ENCODE peak calls at places on chromosomes 1 and 21, in five cellular contexts. S is uterus; B is RWPE1; M is CD4-positive, alpha-beta T cell; O is fibroblast of the aortic adventitia. C is an unnamed sample.

GRCh38 chr1:186950547-186950946 is 121.8 kb downstream of the PLA2G4A start:
- DNase-seq in B (peak), M (no peak), O (peak), S (no peak), C (no peak)

GRCh38 chr1:89754518-89754917 is 66.3 kb upstream of the LRRC8D start:
- DNase-seq in B (no peak), O (peak), S (no peak), M (no peak), C (no peak)

GRCh38 chr1:152777510-152778137 is 2.7 kb downstream of the LCE1F start:
- DNase-seq in B (no peak), O (no peak), M (no peak), S (no peak), C (no peak)

GRCh38 chr1:92446990-92447681 is 39.6 kb downstream of the GFI1 start:
- DNase-seq in S (no peak), B (peak), O (peak), M (no peak), C (no peak)

GRCh38 chr21:46079357-46080170 is 18.3 kb upstream of the COL6A2 start:
- DNase-seq in O (peak), B (no peak), S (peak), M (no peak), C (peak)

GRCh38 chr1:235637756-235638155 is 11.8 kb downstream of the GNG4 start:
- DNase-seq in O (no peak), S (no peak), B (no peak), M (no peak), C (no peak)

GRCh38 chr1:5864256-5864655 is 128.0 kb downstream of the NPHP4 start:
- DNase-seq in O (no peak), M (no peak), S (no peak), B (no peak), C (no peak)

GRCh38 chr1:87718241-87718950 is 389.7 kb downstream of the LMO4 start:
- DNase-seq in S (no peak), O (no peak), M (no peak), B (no peak), C (no peak)

DNA sequence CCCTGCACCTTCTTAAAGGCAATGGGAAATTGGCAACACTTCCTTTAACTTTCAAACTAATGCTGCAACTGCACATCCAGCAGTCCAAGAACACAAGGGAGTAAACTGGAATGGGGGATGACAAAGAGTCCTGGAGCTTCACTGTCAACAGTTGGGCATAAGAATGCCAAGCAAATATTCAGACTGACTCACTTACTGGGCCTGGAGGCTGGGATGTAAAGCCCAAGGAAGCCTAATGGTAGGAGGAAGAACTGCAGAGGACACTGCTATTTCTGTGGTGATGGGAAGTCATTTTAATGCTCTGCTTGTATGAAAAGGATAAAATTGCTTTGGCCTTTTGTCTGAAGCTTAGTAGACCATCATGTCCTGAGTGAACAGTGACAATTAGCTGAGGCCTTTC is 15.7 kb upstream of the DMRTA2 start:
- DNase-seq in B (no peak), O (no peak), M (no peak), S (no peak), C (no peak)
- TF ChIP-seq CTCF in B (no peak), O (no peak), M (no peak), S (no peak), C (no peak)

DNA sequence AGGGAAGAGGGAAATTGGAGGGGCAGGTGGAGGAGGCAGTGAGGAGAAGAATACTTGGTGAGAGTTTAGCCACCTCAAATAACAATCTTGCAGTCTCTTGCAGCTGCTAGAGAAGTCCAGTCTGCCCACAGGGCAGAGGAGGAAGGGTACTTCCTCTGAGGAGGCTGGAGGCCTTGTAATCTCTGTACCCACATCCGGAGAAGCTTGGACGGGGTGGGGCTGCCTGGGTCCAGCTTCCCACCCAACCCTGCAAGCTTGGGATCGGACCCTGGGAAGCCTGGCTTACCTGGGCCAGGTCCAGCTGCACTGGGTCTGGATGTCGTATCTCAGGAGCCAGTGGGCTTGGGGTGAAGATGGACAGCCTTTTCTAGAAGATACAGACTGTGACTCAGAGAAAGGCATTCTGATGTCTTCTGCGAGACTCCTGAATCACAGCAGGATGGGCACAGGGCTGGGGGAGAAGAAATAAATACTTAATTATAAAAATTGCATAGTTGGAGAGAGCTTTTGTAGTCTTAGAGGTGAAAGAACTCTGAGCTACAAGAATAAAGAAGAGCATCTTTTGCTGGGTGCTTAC is 111.8 kb upstream of the JUN start:
- DNase-seq in M (no peak), S (no peak), O (no peak), B (no peak), C (no peak)
- TF ChIP-seq CTCF in M (no peak), S (no peak), O (no peak), B (no peak), C (no peak)

GRCh38 chr1:224433671-224434446 is 738 bp downstream of the WDR26 start:
- DNase-seq in S (peak), B (no peak), M (peak), O (no peak), C (peak)

GRCh38 chr1:224435999-224436398 is 1.4 kb upstream of the WDR26 start:
- DNase-seq in B (no peak), O (no peak), S (no peak), M (no peak), C (no peak)

GRCh38 chr1:224435318-224435763 is 744 bp upstream of the WDR26 start:
- DNase-seq in O (peak), B (no peak), S (no peak), M (no peak), C (no peak)

GRCh38 chr1:224433041-224433670 is 1.4 kb downstream of the WDR26 start:
- DNase-seq in B (no peak), M (peak), O (peak), S (no peak), C (peak)

DNA sequence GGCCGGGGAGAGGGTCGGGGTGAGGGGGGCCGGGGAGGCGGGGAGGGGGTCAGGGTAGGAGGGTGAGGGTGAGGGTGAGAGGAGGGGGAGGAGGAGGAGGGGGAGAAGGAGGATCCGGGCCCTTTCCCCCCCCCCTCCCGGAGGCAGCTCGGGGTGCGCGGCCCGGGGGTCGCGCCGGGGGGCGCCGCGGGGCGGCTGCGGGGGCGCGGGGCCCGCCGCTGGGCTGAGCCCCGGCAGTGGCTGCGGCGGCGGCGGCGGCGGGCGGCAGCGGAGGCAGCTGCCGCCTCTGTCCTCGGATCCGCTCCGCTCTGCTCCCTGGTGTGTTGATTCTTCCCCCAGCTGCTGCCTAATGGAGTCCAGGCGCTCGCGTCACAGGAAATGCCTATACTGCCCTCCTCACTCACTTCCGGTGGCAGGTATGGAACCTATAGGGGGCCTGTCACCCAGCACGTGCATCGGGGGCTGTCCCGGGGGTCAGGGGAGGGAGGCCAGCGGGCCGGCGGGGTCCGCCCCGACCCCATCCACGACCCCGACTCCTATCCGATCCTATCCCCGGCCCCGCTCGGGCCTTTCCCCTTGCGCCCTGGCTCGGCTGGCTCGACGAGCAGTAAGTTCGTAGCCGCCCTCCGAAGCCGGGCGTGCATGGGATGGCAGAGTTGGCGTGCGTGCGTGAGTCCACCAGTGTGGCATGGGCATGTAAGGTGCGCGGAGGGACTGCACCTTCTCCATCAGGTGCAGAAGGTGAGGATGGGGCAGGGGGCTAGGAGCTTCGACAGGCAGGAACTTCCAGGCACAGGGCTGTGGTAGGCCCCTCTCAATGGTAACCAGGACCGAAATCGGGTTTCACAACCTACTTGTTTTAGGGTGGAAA is at the start of gene WDR26:
- DNase-seq in S (peak), B (peak), M (peak), O (peak), C (peak)
- TF ChIP-seq CTCF in S (no peak), B (no peak), M (no peak), O (no peak), C (no peak)

DNA sequence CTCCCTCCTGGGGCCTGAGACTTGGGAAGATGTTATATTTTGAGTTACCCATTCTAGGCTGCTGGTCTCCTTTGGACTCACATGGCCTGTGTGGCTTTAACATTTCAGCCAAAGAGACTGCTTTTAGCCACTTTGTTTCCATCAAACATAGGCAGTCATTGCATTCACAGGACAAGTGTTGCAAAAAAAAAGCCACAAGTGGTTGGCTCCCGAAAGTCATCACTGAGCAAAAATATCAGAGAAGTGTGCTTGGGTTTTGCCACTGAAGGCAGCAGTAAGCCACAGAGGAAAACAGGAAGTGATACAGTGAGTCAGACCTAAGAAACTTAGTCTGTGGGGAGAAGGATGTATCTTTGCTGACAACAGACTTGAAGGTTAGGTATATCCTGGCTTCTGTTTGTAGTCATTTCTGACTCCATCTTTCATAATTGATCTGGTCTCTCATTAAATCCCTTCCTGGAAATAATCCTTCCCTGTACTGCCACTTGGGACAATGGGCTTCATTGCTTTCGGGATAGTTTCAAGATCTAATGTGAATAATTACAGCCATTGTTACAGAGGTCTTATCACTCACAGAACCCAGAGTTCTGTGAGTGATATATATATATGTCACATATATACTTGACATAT is 80.9 kb downstream of the COLGALT2 start:
- DNase-seq in M (peak), B (peak), O (peak), S (no peak), C (no peak)
- TF ChIP-seq CTCF in M (peak), B (no peak), O (peak), S (no peak), C (no peak)